ENCODE peak calls at places on chromosomes 2 and 18, in eight cellular contexts. One of them, this sample, is unnamed.

GRCh38 chr2:207163053-207163814 is 2.5 kb downstream of the KLF7 start:
- DNase-seq in Peyer's patch: no peak
- DNase-seq in sigmoid colon: no peak
- DNase-seq in esophagus squamous epithelium: no peak
- DNase-seq in endothelial cell of umbilical vein: peak; percentile 97
- DNase-seq in A549: peak; percentile 91
- DNase-seq in breast epithelium: no peak
- DNase-seq in IMR-90: peak; percentile 92
- DNase-seq in this sample: no peak

GRCh38 chr2:136131961-136132839 is 14.3 kb upstream of the CXCR4 start:
- DNase-seq in Peyer's patch: no peak
- DNase-seq in sigmoid colon: no peak
- DNase-seq in esophagus squamous epithelium: peak; percentile 36
- DNase-seq in endothelial cell of umbilical vein: no peak
- DNase-seq in A549: no peak
- DNase-seq in breast epithelium: no peak
- DNase-seq in IMR-90: no peak
- DNase-seq in this sample: peak; percentile 91

GRCh38 chr2:197576631-197577030 is 60.8 kb downstream of the MOB4 start:
- DNase-seq in Peyer's patch: no peak
- DNase-seq in sigmoid colon: no peak
- DNase-seq in esophagus squamous epithelium: no peak
- DNase-seq in endothelial cell of umbilical vein: peak; percentile 6
- DNase-seq in A549: peak; percentile 81
- DNase-seq in breast epithelium: no peak
- DNase-seq in IMR-90: peak; percentile 40
- DNase-seq in this sample: no peak

GRCh38 chr2:46722142-46722541 is 193.5 kb downstream of the MCFD2 start:
- DNase-seq in Peyer's patch: no peak
- DNase-seq in sigmoid colon: no peak
- DNase-seq in esophagus squamous epithelium: no peak
- DNase-seq in endothelial cell of umbilical vein: no peak
- DNase-seq in A549: no peak
- DNase-seq in breast epithelium: no peak
- DNase-seq in IMR-90: no peak
- DNase-seq in this sample: no peak

GRCh38 chr2:134461511-134461910 is 207.6 kb downstream of the MGAT5 start:
- DNase-seq in Peyer's patch: no peak
- DNase-seq in sigmoid colon: no peak
- DNase-seq in esophagus squamous epithelium: no peak
- DNase-seq in endothelial cell of umbilical vein: no peak
- DNase-seq in A549: no peak
- DNase-seq in breast epithelium: no peak
- DNase-seq in IMR-90: peak; percentile 31
- DNase-seq in this sample: no peak

GRCh38 chr2:174014021-174014698 is 49.0 kb upstream of the SP3 start:
- DNase-seq in Peyer's patch: no peak
- DNase-seq in sigmoid colon: no peak
- DNase-seq in esophagus squamous epithelium: no peak
- DNase-seq in endothelial cell of umbilical vein: no peak
- DNase-seq in A549: no peak
- DNase-seq in breast epithelium: no peak
- DNase-seq in IMR-90: no peak
- DNase-seq in this sample: no peak

GRCh38 chr2:109260886-109261700 is 132.1 kb downstream of the SH3RF3 start:
- DNase-seq in Peyer's patch: peak; percentile 52
- DNase-seq in sigmoid colon: peak; percentile 19
- DNase-seq in esophagus squamous epithelium: no peak
- DNase-seq in endothelial cell of umbilical vein: no peak
- DNase-seq in A549: peak; percentile 30
- DNase-seq in breast epithelium: no peak
- DNase-seq in IMR-90: peak; percentile 34
- DNase-seq in this sample: peak; percentile 50

GRCh38 chr18:3794537-3795348 is 344.8 kb downstream of the TGIF1 start:
- DNase-seq in Peyer's patch: no peak
- DNase-seq in sigmoid colon: no peak
- DNase-seq in esophagus squamous epithelium: no peak
- DNase-seq in endothelial cell of umbilical vein: peak; percentile 97
- DNase-seq in A549: peak; percentile 66
- DNase-seq in breast epithelium: no peak
- DNase-seq in IMR-90: peak; percentile 99
- DNase-seq in this sample: no peak

GRCh38 chr2:238789317-238789806 is 58.5 kb upstream of the TWIST2 start:
- DNase-seq in Peyer's patch: no peak
- DNase-seq in sigmoid colon: no peak
- DNase-seq in esophagus squamous epithelium: no peak
- DNase-seq in endothelial cell of umbilical vein: no peak
- DNase-seq in A549: no peak
- DNase-seq in breast epithelium: no peak
- DNase-seq in IMR-90: no peak
- DNase-seq in this sample: no peak

GRCh38 chr18:13241893-13242175 is 23.3 kb downstream of the LDLRAD4 start:
- DNase-seq in Peyer's patch: no peak
- DNase-seq in sigmoid colon: no peak
- DNase-seq in esophagus squamous epithelium: no peak
- DNase-seq in endothelial cell of umbilical vein: no peak
- DNase-seq in A549: no peak
- DNase-seq in breast epithelium: peak; percentile 37
- DNase-seq in IMR-90: no peak
- DNase-seq in this sample: peak; percentile 54

DNA sequence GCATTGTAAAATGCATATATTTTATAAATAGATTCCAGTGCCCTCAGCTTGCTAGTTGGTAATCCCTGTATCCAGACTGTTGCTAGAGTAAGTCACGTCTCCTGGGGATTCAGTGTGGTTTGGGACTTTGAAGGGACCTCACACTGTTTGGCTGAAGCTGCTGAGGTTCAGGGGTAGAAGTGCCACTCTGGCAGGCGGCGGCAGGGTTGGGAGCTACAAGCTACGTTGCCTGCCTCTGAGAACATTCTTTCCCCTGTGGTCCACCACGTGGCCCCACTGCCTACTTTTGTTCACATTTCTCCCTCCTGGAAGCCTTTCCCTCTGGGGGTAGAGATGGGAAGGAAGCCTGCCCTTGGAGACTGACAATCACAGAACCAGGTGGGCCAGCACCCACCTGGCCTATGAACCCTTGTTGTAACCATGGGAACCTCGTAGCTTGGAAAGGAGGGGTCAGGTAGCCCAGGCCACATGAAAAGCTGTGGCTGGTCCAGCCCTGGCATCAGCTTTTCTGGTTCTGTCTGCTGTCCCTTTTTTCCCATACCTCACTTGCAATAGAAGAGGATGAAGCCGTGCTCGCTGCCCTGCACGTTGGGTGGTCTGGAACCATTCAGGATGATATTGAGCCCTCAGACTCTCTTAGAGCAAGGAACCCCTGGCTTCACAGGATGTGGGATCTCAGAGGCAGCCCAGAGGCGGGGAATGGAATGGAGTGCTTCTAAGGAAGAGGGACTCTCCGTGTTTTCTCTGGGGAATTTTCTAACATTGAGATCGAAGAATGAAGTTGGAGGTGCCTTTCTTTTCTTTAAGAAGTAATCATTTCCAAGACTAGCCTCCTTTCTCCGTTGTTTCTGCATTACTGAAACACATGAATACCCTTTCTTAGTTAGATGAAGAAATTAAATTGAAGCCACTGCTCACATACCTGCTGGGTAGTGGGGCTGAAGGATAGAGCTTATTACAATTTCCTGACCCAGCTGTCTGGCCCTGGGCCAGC is 3.0 kb downstream of the RNF144A start:
- DNase-seq in Peyer's patch: no peak
- DNase-seq in sigmoid colon: no peak
- DNase-seq in esophagus squamous epithelium: no peak
- DNase-seq in endothelial cell of umbilical vein: no peak
- DNase-seq in A549: no peak
- DNase-seq in breast epithelium: no peak
- DNase-seq in IMR-90: no peak
- DNase-seq in this sample: no peak
- H3K27ac ChIP-seq in Peyer's patch: no peak overlapping the region
- H3K27ac ChIP-seq in sigmoid colon: no peak overlapping the region
- H3K27ac ChIP-seq in esophagus squamous epithelium: no peak overlapping the region
- H3K27ac ChIP-seq in endothelial cell of umbilical vein: no peak overlapping the region
- H3K27ac ChIP-seq in A549: no peak overlapping the region
- H3K27ac ChIP-seq in breast epithelium: no peak overlapping the region
- H3K27ac ChIP-seq in IMR-90: no peak overlapping the region
- H3K27ac ChIP-seq in this sample: peak overlapping the region; percentile 94

GRCh38 chr2:33492735-33493134 is 16.3 kb downstream of the RASGRP3 start:
- DNase-seq in Peyer's patch: no peak
- DNase-seq in sigmoid colon: no peak
- DNase-seq in esophagus squamous epithelium: no peak
- DNase-seq in endothelial cell of umbilical vein: no peak
- DNase-seq in A549: no peak
- DNase-seq in breast epithelium: no peak
- DNase-seq in IMR-90: no peak
- DNase-seq in this sample: no peak
- TF ChIP-seq POLR2A in Peyer's patch: no peak
- TF ChIP-seq POLR2A in sigmoid colon: no peak
- TF ChIP-seq POLR2A in esophagus squamous epithelium: no peak
- TF ChIP-seq POLR2A in endothelial cell of umbilical vein: no peak
- TF ChIP-seq POLR2A in A549: no peak
- TF ChIP-seq POLR2A in breast epithelium: no peak
- TF ChIP-seq POLR2A in IMR-90: no peak
- TF ChIP-seq POLR2A in this sample: no peak

GRCh38 chr2:240578110-240578450 is 8.5 kb upstream of the CAPN10 start:
- DNase-seq in Peyer's patch: no peak
- DNase-seq in sigmoid colon: no peak
- DNase-seq in esophagus squamous epithelium: no peak
- DNase-seq in endothelial cell of umbilical vein: no peak
- DNase-seq in A549: no peak
- DNase-seq in breast epithelium: no peak
- DNase-seq in IMR-90: no peak
- DNase-seq in this sample: no peak

GRCh38 chr2:240578488-240578887 is 8.0 kb upstream of the CAPN10 start:
- DNase-seq in Peyer's patch: no peak
- DNase-seq in sigmoid colon: no peak
- DNase-seq in esophagus squamous epithelium: no peak
- DNase-seq in endothelial cell of umbilical vein: no peak
- DNase-seq in A549: no peak
- DNase-seq in breast epithelium: no peak
- DNase-seq in IMR-90: no peak
- DNase-seq in this sample: no peak

GRCh38 chr2:240579071-240579762 is 7.3 kb upstream of the CAPN10 start:
- DNase-seq in Peyer's patch: no peak
- DNase-seq in sigmoid colon: no peak
- DNase-seq in esophagus squamous epithelium: no peak
- DNase-seq in endothelial cell of umbilical vein: no peak
- DNase-seq in A549: no peak
- DNase-seq in breast epithelium: no peak
- DNase-seq in IMR-90: no peak
- DNase-seq in this sample: no peak

GRCh38 chr2:240581811-240582210 is 4.7 kb upstream of the CAPN10 start:
- DNase-seq in Peyer's patch: no peak
- DNase-seq in sigmoid colon: no peak
- DNase-seq in esophagus squamous epithelium: no peak
- DNase-seq in endothelial cell of umbilical vein: no peak
- DNase-seq in A549: no peak
- DNase-seq in breast epithelium: no peak
- DNase-seq in IMR-90: no peak
- DNase-seq in this sample: no peak

DNA sequence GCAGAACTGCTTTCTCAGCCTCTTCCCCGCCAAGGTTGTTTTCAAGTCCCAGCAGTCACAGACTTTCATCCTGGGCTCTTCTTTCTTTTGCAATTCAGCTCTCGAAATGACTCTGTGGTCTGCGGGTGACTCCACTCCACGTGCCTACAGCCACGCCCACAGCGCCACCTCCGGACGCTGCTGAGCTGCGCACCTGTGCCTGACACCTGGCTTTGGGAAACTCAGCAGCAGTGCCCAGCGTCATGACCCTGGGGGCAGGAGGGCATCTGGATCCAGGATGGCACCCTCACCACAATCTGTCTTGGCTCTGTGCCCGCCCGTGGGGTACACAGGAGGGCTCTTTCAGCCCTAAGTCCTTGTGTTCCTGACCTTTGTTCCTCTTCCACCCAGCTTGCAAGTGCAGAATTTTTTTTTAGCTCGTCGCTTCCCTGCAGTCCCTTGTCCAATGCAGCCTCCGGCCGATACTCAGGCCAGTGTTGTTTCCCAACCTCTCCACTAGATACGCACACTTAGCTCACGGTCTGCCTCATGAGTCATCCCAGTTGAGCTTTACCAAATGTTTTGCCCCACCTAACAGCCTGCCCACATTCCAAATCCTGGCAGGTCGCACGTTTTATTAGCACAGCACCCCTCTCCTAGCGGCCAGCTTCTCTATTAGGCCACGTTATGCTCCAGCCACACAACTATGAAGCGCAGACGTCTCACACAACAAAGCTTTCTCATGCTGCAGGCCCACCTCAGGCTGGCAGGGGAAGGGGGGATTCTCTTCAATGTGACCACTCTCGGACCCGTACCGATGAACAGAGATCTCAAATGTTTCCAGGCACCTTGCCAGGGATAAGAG is 6.5 kb upstream of the CAPN10 start:
- DNase-seq in Peyer's patch: peak; percentile 88
- DNase-seq in sigmoid colon: peak; percentile 88
- DNase-seq in esophagus squamous epithelium: no peak
- DNase-seq in endothelial cell of umbilical vein: no peak
- DNase-seq in A549: peak; percentile 82
- DNase-seq in breast epithelium: no peak
- DNase-seq in IMR-90: peak; percentile 89
- DNase-seq in this sample: peak; percentile 92
- H3K27ac ChIP-seq in Peyer's patch: peak overlapping the region; percentile 35
- H3K27ac ChIP-seq in sigmoid colon: peak overlapping the region; percentile 69
- H3K27ac ChIP-seq in esophagus squamous epithelium: peak overlapping the region; percentile 87
- H3K27ac ChIP-seq in endothelial cell of umbilical vein: no peak overlapping the region
- H3K27ac ChIP-seq in A549: peak overlapping the region; percentile 29
- H3K27ac ChIP-seq in breast epithelium: peak overlapping the region; percentile 71
- H3K27ac ChIP-seq in IMR-90: peak overlapping the region; percentile 18
- H3K27ac ChIP-seq in this sample: peak overlapping the region; percentile 80

DNA sequence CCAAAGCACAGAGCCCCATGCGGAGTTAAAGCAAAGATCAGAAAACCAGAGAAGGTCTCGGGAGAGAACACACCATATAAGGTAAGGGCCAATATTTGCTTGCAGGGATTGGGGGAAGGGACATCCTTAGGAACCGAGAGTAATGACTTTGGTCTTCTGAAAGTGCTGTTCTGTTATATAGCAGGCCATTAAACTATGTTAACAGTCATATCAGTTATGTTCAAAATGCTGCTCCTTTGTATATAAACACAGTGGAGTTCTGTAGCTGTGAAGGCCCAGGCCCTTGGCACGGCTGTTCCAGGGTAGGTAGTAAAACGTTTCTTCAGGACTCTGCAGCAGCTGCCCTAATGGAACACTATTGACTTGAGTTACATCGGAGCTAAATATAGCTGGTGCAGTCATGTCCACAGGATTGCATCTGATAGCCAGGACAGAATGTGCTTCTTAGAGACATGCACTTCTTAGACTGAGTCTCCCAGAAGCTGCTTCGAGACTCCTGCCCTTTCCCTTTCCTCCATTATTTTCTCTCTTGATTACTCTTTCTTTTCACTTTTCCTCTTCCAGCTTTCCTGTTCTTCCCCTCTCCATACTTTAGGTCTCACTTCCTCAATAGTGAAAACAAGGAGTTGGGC is 122.4 kb downstream of the SETBP1 start:
- DNase-seq in Peyer's patch: peak; percentile 75
- DNase-seq in sigmoid colon: peak; percentile 97
- DNase-seq in esophagus squamous epithelium: no peak
- DNase-seq in endothelial cell of umbilical vein: no peak
- DNase-seq in A549: no peak
- DNase-seq in breast epithelium: no peak
- DNase-seq in IMR-90: peak; percentile 53
- DNase-seq in this sample: no peak
- TF ChIP-seq POLR2A in Peyer's patch: no peak
- TF ChIP-seq POLR2A in sigmoid colon: peak; percentile 14
- TF ChIP-seq POLR2A in esophagus squamous epithelium: no peak
- TF ChIP-seq POLR2A in endothelial cell of umbilical vein: no peak
- TF ChIP-seq POLR2A in A549: no peak
- TF ChIP-seq POLR2A in breast epithelium: no peak
- TF ChIP-seq POLR2A in IMR-90: no peak
- TF ChIP-seq POLR2A in this sample: no peak

This sample was measured in spleen.